ENCODE peak calls at places on chromosomes 2 and 18, in nine cellular contexts. Z is activated CD4-positive, alpha-beta T cell treated with anti-CD3 and anti-CD28 coated beads, Interleukin-2, amount 50 U/mL, for 48 hours; H is colonic mucosa; B is GM13977; X is stimulated activated CD4-positive, alpha-beta T cell treated with anti-CD3 and anti-CD28 coated beads, Interleukin-4, amount 100 ng/mL, for 48 hours; Y is NCI-H1105 treated with DMSO at 0.1 percent for 48 hours; Q is breast epithelium; R is pancreas; T is stimulated activated naive CD8-positive, alpha-beta T cell treated with anti-CD3 and anti-CD28 coated beads, Interleukin-15, Interleukin-2, amounts not matched to agents 100 U/mL and 50 U/mL, for 24 hours. J is an unnamed sample.

GRCh38 chr2:163419000-163419575 is 316.7 kb downstream of the FIGN start:
- DNase-seq in Z (no peak), H (no peak), B (no peak), X (no peak), Y (no peak), Q (no peak), R (no peak), T (no peak), J (no peak)

GRCh38 chr2:159497256-159497655 is 119.1 kb downstream of the BAZ2B start:
- DNase-seq in Z (no peak), H (peak), B (no peak), X (no peak), Y (no peak), Q (no peak), R (no peak), T (no peak), J (no peak)

GRCh38 chr2:726158-726557 is 49.0 kb upstream of the TMEM18 start:
- DNase-seq in Z (no peak), H (no peak), B (peak), X (no peak), Y (no peak), Q (no peak), R (no peak), T (no peak), J (no peak)

GRCh38 chr18:44789704-44790103 is 109.0 kb downstream of the SETBP1 start:
- DNase-seq in Z (no peak), H (no peak), B (no peak), X (no peak), Y (no peak), Q (no peak), R (no peak), T (no peak), J (no peak)

GRCh38 chr2:241892299-241893137 is 23.0 kb downstream of the RTP5 start:
- DNase-seq in Z (no peak), H (no peak), B (no peak), X (no peak), Y (no peak), Q (no peak), R (peak), T (no peak), J (no peak)

GRCh38 chr2:102266204-102266603 is 45.2 kb upstream of the IL1RL1 start:
- DNase-seq in Z (no peak), H (no peak), B (no peak), X (no peak), Y (no peak), Q (no peak), R (no peak), T (no peak), J (no peak)

GRCh38 chr2:65319080-65319673 is 91.5 kb downstream of the ACTR2 start:
- DNase-seq in Z (no peak), H (no peak), B (no peak), X (no peak), Y (no peak), Q (no peak), R (no peak), T (no peak), J (no peak)

GRCh38 chr18:22559414-22560282 is 141.9 kb upstream of the CTAGE1 start:
- DNase-seq in Z (peak), H (peak), B (peak), X (no peak), Y (peak), Q (no peak), R (peak), T (peak), J (no peak)

GRCh38 chr2:230938516-230939065 is 13.5 kb upstream of the GPR55 start:
- DNase-seq in Z (no peak), H (no peak), B (no peak), X (no peak), Y (no peak), Q (no peak), R (no peak), T (no peak), J (no peak)

GRCh38 chr2:237864940-237865622 is 5.7 kb downstream of the RAMP1 start:
- DNase-seq in Z (no peak), H (no peak), B (no peak), X (no peak), Y (no peak), Q (peak), R (peak), T (no peak), J (no peak)

GRCh38 chr18:35571138-35571537 is 10.4 kb upstream of the GALNT1 start:
- DNase-seq in Z (no peak), H (no peak), B (no peak), X (no peak), Y (no peak), Q (no peak), R (no peak), T (no peak), J (no peak)

GRCh38 chr2:201432551-201433388 is 18.5 kb downstream of the TRAK2 start:
- DNase-seq in Z (no peak), H (no peak), B (no peak), X (no peak), Y (no peak), Q (no peak), R (no peak), T (no peak), J (no peak)

GRCh38 chr2:72138921-72139381 is 8.7 kb downstream of the CYP26B1 start:
- DNase-seq in Z (no peak), H (no peak), B (no peak), X (no peak), Y (no peak), Q (no peak), R (no peak), T (no peak), J (no peak)

GRCh38 chr2:166419616-166419934 is 43.8 kb upstream of the SCN9A start:
- DNase-seq in Z (no peak), H (no peak), B (no peak), X (no peak), Y (peak), Q (no peak), R (no peak), T (no peak), J (no peak)

GRCh38 chr18:32049393-32050161 is 31.0 kb downstream of the RNF125 start:
- DNase-seq in Z (peak), H (peak), B (no peak), X (peak), Y (no peak), Q (no peak), R (no peak), T (peak), J (peak)

GRCh38 chr2:199833525-199833924 is 17.5 kb downstream of the FTCDNL1 start:
- DNase-seq in Z (no peak), H (no peak), B (no peak), X (no peak), Y (peak), Q (no peak), R (no peak), T (no peak), J (no peak)

GRCh38 chr2:71618327-71619113 is 165.2 kb downstream of the DYSF start:
- DNase-seq in Z (no peak), H (peak), B (no peak), X (no peak), Y (no peak), Q (peak), R (no peak), T (no peak), J (no peak)

GRCh38 chr18:79730804-79731203 is 51.2 kb downstream of the CTDP1 start:
- DNase-seq in Z (no peak), H (no peak), B (no peak), X (no peak), Y (no peak), Q (no peak), R (no peak), T (no peak), J (no peak)

GRCh38 chr2:240501531-240501991 is 56.2 kb downstream of the ANKMY1 start:
- DNase-seq in Z (no peak), H (peak), B (no peak), X (no peak), Y (no peak), Q (peak), R (no peak), T (no peak), J (no peak)

GRCh38 chr2:236675051-236675450 is 105.4 kb downstream of the ACKR3 start:
- DNase-seq in Z (no peak), H (no peak), B (peak), X (no peak), Y (no peak), Q (no peak), R (no peak), T (no peak), J (no peak)